ENCODE peak calls at places on chromosomes 6 and 20, in five cellular contexts. One of them, this sample, is unnamed.

GRCh38 chr6:137342607-137343186 is 123.5 kb upstream of the IFNGR1 start:
- DNase-seq in cardiac fibroblast: no peak
- DNase-seq in COLO829: no peak
- DNase-seq in fibroblast of lung: no peak
- DNase-seq in non-pigmented ciliary epithelial cell: no peak
- DNase-seq in this sample: no peak

GRCh38 chr20:12762725-12763124 is 246.0 kb upstream of the SPTLC3 start:
- DNase-seq in cardiac fibroblast: no peak
- DNase-seq in COLO829: no peak
- DNase-seq in fibroblast of lung: no peak
- DNase-seq in non-pigmented ciliary epithelial cell: no peak
- DNase-seq in this sample: no peak

GRCh38 chr20:22577515-22578220 is 6.7 kb downstream of the FOXA2 start:
- DNase-seq in cardiac fibroblast: no peak
- DNase-seq in COLO829: no peak
- DNase-seq in fibroblast of lung: no peak
- DNase-seq in non-pigmented ciliary epithelial cell: no peak
- DNase-seq in this sample: no peak

GRCh38 chr6:54053893-54054391 is 57.3 kb upstream of the MLIP start:
- DNase-seq in cardiac fibroblast: peak
- DNase-seq in COLO829: peak
- DNase-seq in fibroblast of lung: peak
- DNase-seq in non-pigmented ciliary epithelial cell: peak
- DNase-seq in this sample: peak

GRCh38 chr20:64224344-64225165 is 31.0 kb upstream of the PCMTD2 start:
- DNase-seq in cardiac fibroblast: peak
- DNase-seq in COLO829: peak
- DNase-seq in fibroblast of lung: peak
- DNase-seq in non-pigmented ciliary epithelial cell: peak
- DNase-seq in this sample: peak

GRCh38 chr6:141316236-141316635 is 816.5 kb upstream of the GJE1 start:
- DNase-seq in cardiac fibroblast: peak
- DNase-seq in COLO829: no peak
- DNase-seq in fibroblast of lung: peak
- DNase-seq in non-pigmented ciliary epithelial cell: no peak
- DNase-seq in this sample: no peak

GRCh38 chr6:109076421-109076820 is 18.2 kb downstream of the SESN1 start:
- DNase-seq in cardiac fibroblast: no peak
- DNase-seq in COLO829: no peak
- DNase-seq in fibroblast of lung: no peak
- DNase-seq in non-pigmented ciliary epithelial cell: no peak
- DNase-seq in this sample: no peak

GRCh38 chr6:98977606-98978292 is 30.0 kb upstream of the FBXL4 start:
- DNase-seq in cardiac fibroblast: no peak
- DNase-seq in COLO829: no peak
- DNase-seq in fibroblast of lung: no peak
- DNase-seq in non-pigmented ciliary epithelial cell: no peak
- DNase-seq in this sample: no peak

GRCh38 chr6:20319520-20320357 is 81.9 kb upstream of the E2F3 start:
- DNase-seq in cardiac fibroblast: no peak
- DNase-seq in COLO829: no peak
- DNase-seq in fibroblast of lung: no peak
- DNase-seq in non-pigmented ciliary epithelial cell: no peak
- DNase-seq in this sample: no peak

GRCh38 chr6:110105296-110105695 is 74.2 kb downstream of the WASF1 start:
- DNase-seq in cardiac fibroblast: no peak
- DNase-seq in COLO829: no peak
- DNase-seq in fibroblast of lung: no peak
- DNase-seq in non-pigmented ciliary epithelial cell: no peak
- DNase-seq in this sample: no peak

GRCh38 chr6:3571206-3571815 is 114.5 kb upstream of the SLC22A23 start:
- DNase-seq in cardiac fibroblast: peak
- DNase-seq in COLO829: no peak
- DNase-seq in fibroblast of lung: no peak
- DNase-seq in non-pigmented ciliary epithelial cell: no peak
- DNase-seq in this sample: no peak

GRCh38 chr6:126337323-126337722 is 2.6 kb upstream of the CENPW start:
- DNase-seq in cardiac fibroblast: peak
- DNase-seq in COLO829: no peak
- DNase-seq in fibroblast of lung: peak
- DNase-seq in non-pigmented ciliary epithelial cell: no peak
- DNase-seq in this sample: no peak

GRCh38 chr6:9657994-9658393 is 756.9 kb downstream of the TFAP2A start:
- DNase-seq in cardiac fibroblast: peak
- DNase-seq in COLO829: no peak
- DNase-seq in fibroblast of lung: peak
- DNase-seq in non-pigmented ciliary epithelial cell: peak
- DNase-seq in this sample: no peak